ENCODE peak calls at places on chromosomes 6 and 20, in seven cellular contexts. V, R, Y, O, G, N and T are unnamed samples.

GRCh38 chr20:12112089-12112474 is 194.4 kb downstream of the BTBD3 start:
- DNase-seq in G (no peak), O (no peak), R (no peak), Y (no peak), V (no peak), N (no peak), T (no peak)

GRCh38 chr20:20744170-20744725 is 31.8 kb upstream of the RALGAPA2 start:
- DNase-seq in N (no peak), G (peak), O (no peak), Y (no peak), V (no peak), R (no peak), T (no peak)

GRCh38 chr20:62143118-62143975 is at the start of the genes PSMA7 and SS18L1:
- DNase-seq in Y (peak), R (peak), V (peak), G (peak), O (peak), N (peak), T (peak)

GRCh38 chr20:44203161-44203560 is 7.4 kb downstream of the OSER1 start:
- DNase-seq in G (no peak), N (no peak), Y (peak), V (peak), R (no peak), O (no peak), T (peak)

GRCh38 chr6:122712864-122713612 is 66.5 kb upstream of the FABP7 start:
- DNase-seq in G (no peak), N (no peak), Y (no peak), R (peak), V (no peak), O (peak), T (no peak)

GRCh38 chr6:101912266-101912665 is 518.8 kb downstream of the GRIK2 start:
- DNase-seq in Y (no peak), G (no peak), V (no peak), R (no peak), O (peak), N (no peak), T (no peak)

GRCh38 chr6:80356000-80356399 is 249.5 kb downstream of the BCKDHB start:
- DNase-seq in R (no peak), G (no peak), O (peak), Y (no peak), V (no peak), N (no peak), T (no peak)

GRCh38 chr20:45318948-45319347 is 10.8 kb upstream of the MATN4 start:
- DNase-seq in V (no peak), O (no peak), R (no peak), G (no peak), N (no peak), Y (no peak), T (no peak)

GRCh38 chr6:35539223-35539622 is 26.5 kb upstream of the TULP1 start:
- DNase-seq in G (no peak), V (no peak), Y (no peak), N (no peak), O (no peak), R (no peak), T (no peak)

GRCh38 chr20:53755733-53756523 is 162.3 kb upstream of the ZNF217 start:
- DNase-seq in G (no peak), V (no peak), R (no peak), O (no peak), Y (no peak), N (no peak), T (no peak)

GRCh38 chr20:50215101-50215500 is 24.5 kb downstream of the CEBPB start:
- DNase-seq in N (no peak), O (no peak), Y (peak), R (peak), V (peak), G (no peak), T (peak)

GRCh38 chr6:83708546-83708969 is 343 bp downstream of the SNAP91 start:
- DNase-seq in Y (no peak), O (peak), N (no peak), G (no peak), V (peak), R (peak), T (no peak)

GRCh38 chr6:64217721-64218603 is 582.4 kb downstream of the PHF3 start:
- DNase-seq in R (peak), O (no peak), Y (no peak), V (peak), N (no peak), G (no peak), T (no peak)

GRCh38 chr20:58407201-58407873 is 18.3 kb downstream of the VAPB start:
- DNase-seq in V (peak), G (no peak), Y (no peak), N (no peak), O (no peak), R (no peak), T (no peak)

GRCh38 chr6:148146717-148147116 is 195.9 kb upstream of the SASH1 start:
- DNase-seq in N (no peak), Y (no peak), V (peak), G (no peak), O (no peak), R (peak), T (no peak)

GRCh38 chr6:26056583-26057350 is 30.5 kb upstream of the HFE start:
- DNase-seq in Y (peak), V (peak), G (peak), R (peak), O (peak), N (peak), T (no peak)

GRCh38 chr6:109179507-109179906 is 84.2 kb downstream of the CEP57L1 start:
- DNase-seq in Y (no peak), V (no peak), G (no peak), O (no peak), R (no peak), N (no peak), T (no peak)

GRCh38 chr20:40562031-40562430 is 127.0 kb downstream of the MAFB start:
- DNase-seq in V (peak), G (no peak), R (peak), Y (peak), O (no peak), N (no peak), T (no peak)

GRCh38 chr6:159312204-159312603 is 143.0 kb downstream of the FNDC1 start:
- DNase-seq in N (no peak), R (no peak), V (peak), O (no peak), G (no peak), Y (peak), T (no peak)

GRCh38 chr20:36591854-36592641 is 13.5 kb upstream of the RAB5IF start:
- DNase-seq in N (no peak), Y (peak), R (peak), V (no peak), O (peak), G (no peak), T (peak)

GRCh38 chr6:11589261-11589660 is 51.7 kb downstream of the TMEM170B start:
- DNase-seq in G (no peak), N (no peak), R (no peak), V (no peak), O (no peak), Y (no peak), T (no peak)

GRCh38 chr20:53844259-53844658 is 226.1 kb downstream of the BCAS1 start:
- DNase-seq in G (no peak), N (no peak), R (no peak), O (no peak), Y (no peak), V (no peak), T (no peak)

GRCh38 chr6:40520108-40520507 is 67.1 kb downstream of the LRFN2 start:
- DNase-seq in O (no peak), G (no peak), N (no peak), R (no peak), Y (no peak), V (no peak), T (no peak)

DNA sequence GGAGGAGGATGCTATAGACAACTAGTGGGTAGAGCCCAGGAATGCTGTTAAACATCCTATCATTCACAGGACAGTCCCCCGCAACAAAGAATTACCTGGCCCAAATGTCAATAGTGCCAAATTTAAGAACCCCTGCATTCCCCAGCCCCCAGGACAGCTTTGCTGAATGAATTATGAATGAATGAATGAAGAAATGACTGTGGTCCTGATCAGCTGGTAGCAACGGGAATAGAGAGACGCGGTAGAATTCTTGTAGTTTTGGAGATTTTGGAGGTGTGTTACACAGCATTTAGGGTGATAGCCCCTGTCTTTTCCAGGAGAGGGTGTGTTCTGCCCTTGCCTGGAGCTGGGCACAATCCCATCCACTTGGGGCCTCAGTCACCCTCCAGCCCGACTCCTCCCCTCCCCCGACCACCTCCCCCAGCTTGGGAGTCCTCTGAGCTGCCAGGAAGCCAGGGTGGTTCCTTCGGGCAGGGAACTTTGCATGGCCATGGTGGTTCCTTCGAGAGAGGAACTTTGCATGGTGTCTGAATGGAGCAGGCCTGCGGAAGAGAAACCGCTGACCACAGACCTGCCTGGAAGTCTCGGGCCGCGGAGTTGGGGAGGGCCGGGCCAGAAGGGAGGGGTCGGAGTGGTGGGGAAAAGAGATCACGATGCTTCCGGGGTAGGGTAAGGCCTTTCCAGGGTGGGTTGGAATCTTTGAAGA is 1.0 kb upstream of the HCK start:
- DNase-seq in N (no peak), Y (no peak), R (no peak), G (no peak), O (peak), V (no peak), T (no peak)
- TF ChIP-seq CTCF in N (no peak), Y (no peak), R (no peak), G (no peak), O (no peak), V (no peak), T (no peak)

GRCh38 chr6:47665112-47665511 is 33.3 kb upstream of the ADGRF4 start:
- DNase-seq in V (no peak), R (no peak), O (no peak), N (no peak), G (peak), Y (no peak), T (no peak)
- TF ChIP-seq CTCF in V (no peak), R (no peak), O (no peak), N (no peak), G (no peak), Y (no peak), T (no peak)

GRCh38 chr6:52691718-52692117 is 20.8 kb downstream of the TMEM14A start:
- DNase-seq in G (no peak), V (peak), Y (peak), R (no peak), O (no peak), N (no peak), T (peak)
- TF ChIP-seq CTCF in G (no peak), V (no peak), Y (peak), R (no peak), O (no peak), N (no peak), T (peak)

DNA sequence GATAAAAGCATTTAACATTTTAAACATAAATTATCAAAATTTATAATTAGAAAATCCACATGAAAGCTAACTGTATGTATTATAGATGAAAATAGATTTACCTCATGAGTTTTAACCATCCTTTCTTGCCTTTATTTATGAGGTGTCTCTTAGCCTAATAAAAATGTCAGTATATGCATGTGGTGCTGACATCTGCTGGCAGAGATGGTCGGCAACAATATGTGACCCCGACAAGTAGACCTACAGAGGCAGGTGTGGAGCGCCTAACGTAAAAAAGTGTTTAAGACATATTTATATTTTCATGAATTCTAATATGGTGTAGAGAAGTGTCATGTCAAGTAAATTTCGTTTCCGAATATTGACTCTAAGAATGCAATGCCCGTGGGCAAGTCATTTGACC is 149.0 kb upstream of the FUT9 start:
- DNase-seq in N (peak), Y (no peak), G (no peak), O (peak), V (no peak), R (no peak), T (no peak)
- TF ChIP-seq CTCF in N (peak), Y (no peak), G (no peak), O (peak), V (no peak), R (peak), T (no peak)

GRCh38 chr6:74284266-74284665 is 588.3 kb downstream of the CD109 start:
- DNase-seq in N (no peak), V (no peak), Y (peak), O (no peak), R (no peak), G (no peak), T (no peak)

GRCh38 chr6:74277749-74278148 is 581.7 kb downstream of the CD109 start:
- DNase-seq in O (no peak), Y (peak), G (no peak), N (no peak), V (peak), R (peak), T (no peak)

GRCh38 chr6:74282143-74282689 is 586.2 kb downstream of the CD109 start:
- DNase-seq in Y (no peak), N (no peak), R (no peak), O (no peak), V (no peak), G (no peak), T (no peak)

DNA sequence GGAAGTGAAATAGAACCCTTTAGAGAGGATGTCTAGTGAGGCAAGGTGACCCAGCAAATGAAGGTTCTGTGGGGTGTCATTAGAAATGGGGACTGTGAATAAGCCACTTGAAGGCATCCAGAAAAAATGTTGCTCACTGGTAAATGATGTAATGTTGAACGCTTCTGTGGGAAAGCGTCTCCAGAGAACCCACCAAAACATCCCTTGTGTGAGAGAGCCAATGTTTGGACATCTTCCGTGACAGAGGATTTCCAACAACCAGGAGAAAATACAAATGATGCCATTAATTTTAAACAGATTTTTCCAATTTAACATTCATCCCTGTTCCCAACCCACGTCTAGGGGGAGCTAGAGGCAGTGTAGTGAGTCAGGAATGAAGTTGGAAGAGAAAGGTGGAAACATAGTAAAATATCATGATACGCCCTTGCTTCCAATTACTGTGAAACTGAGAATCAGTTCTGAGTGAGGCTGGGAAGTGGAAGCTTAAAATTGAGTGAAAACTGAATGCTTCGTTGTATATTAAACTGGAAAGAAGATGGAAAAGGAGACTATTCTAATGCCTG is 584.2 kb downstream of the CD109 start:
- DNase-seq in Y (peak), R (no peak), O (no peak), N (no peak), V (no peak), G (no peak), T (no peak)
- TF ChIP-seq CTCF in Y (peak), R (peak), O (peak), N (no peak), V (no peak), G (no peak), T (peak)

GRCh38 chr6:142752348-142752747 is 192.6 kb downstream of the HIVEP2 start:
- DNase-seq in V (no peak), N (no peak), O (no peak), Y (no peak), G (no peak), R (no peak), T (no peak)

GRCh38 chr6:142744836-142745235 is 200.1 kb downstream of the HIVEP2 start:
- DNase-seq in O (no peak), R (no peak), N (no peak), G (no peak), V (peak), Y (peak), T (peak)

GRCh38 chr6:142749556-142749955 is 195.4 kb downstream of the HIVEP2 start:
- DNase-seq in N (no peak), G (no peak), V (no peak), R (no peak), O (no peak), Y (no peak), T (no peak)

GRCh38 chr6:142751452-142751851 is 193.5 kb downstream of the HIVEP2 start:
- DNase-seq in Y (no peak), O (no peak), N (no peak), G (no peak), R (no peak), V (no peak), T (no peak)

DNA sequence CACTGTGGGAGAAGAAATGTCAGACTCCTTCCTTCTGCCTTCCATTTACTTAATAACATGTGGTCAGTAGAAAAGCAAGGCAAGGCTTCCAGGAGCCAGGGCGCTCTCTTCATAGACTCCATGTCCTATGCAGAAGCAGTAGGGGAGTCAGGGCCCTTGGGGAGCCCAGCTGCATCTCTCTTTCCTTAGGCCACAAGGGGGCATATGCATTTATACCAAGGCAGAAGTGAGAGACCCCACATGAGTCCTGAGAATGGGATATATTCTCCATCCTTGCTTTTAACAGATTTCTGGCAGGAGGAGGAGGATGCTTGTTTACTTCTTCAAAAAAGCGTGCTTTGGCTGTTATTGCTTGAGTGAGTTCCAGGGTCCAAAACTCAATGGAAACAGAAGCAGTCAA is 198.5 kb downstream of the HIVEP2 start:
- DNase-seq in G (no peak), V (no peak), R (peak), Y (no peak), O (peak), N (no peak), T (no peak)
- TF ChIP-seq CTCF in G (peak), V (peak), R (peak), Y (no peak), O (peak), N (peak), T (peak)

DNA sequence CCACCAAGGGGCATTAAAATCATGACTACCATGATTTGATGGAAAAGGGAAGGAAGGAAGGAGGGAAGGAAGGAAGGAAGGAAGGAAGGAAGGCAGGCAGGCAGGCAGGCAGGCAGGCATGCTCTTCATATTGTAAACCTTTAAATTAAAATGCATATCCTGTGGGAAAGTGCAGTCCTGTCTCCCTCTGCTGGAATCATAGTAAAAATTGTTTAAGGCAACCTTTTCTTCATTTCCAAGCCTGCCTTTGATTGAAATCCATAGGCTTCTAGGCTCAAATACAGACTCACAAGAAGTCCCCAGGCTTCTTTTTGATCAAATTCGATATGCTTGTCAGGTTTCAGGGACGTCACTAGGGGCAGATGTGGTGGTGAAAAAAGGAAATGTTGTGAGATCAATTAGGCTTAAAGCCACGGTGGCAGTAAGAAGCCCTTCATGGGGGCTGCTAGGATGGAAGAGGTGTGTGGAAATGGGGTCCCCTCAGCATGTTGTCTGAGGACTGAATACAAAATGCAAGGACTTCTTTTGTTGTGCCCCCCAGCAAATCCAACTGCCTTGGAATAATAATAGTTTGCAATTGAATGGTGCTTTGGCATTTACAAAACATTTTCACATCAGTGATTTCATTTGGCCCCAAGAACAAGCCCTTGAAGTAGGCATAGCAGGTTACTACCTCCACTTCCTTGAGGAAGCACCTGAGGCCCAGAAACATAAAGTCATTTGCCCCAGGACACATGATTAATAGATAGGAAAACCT is 25.6 kb upstream of the GABRR1 start:
- DNase-seq in N (peak), V (peak), G (peak), R (peak), Y (peak), O (peak), T (peak)
- TF ChIP-seq CTCF in N (peak), V (peak), G (peak), R (peak), Y (peak), O (peak), T (peak)

GRCh38 chr6:30752164-30752927 is 8.0 kb upstream of the IER3 start:
- DNase-seq in G (peak), V (peak), N (no peak), R (peak), O (no peak), Y (peak), T (peak)
- TF ChIP-seq CTCF in G (no peak), V (peak), N (no peak), R (peak), O (no peak), Y (peak), T (peak)

GRCh38 chr6:137156650-137157049 is 16.8 kb downstream of the IL22RA2 start:
- DNase-seq in V (no peak), N (no peak), O (no peak), R (no peak), Y (no peak), G (no peak), T (no peak)

GRCh38 chr6:137157601-137158000 is 15.8 kb downstream of the IL22RA2 start:
- DNase-seq in Y (no peak), R (no peak), G (no peak), O (no peak), V (no peak), N (no peak), T (no peak)

GRCh38 chr6:137159912-137160311 is 13.5 kb downstream of the IL22RA2 start:
- DNase-seq in O (no peak), G (no peak), Y (no peak), V (no peak), N (no peak), R (no peak), T (no peak)

GRCh38 chr6:137160763-137161162 is 12.7 kb downstream of the IL22RA2 start:
- DNase-seq in Y (no peak), G (no peak), O (no peak), R (peak), V (peak), N (no peak), T (no peak)

DNA sequence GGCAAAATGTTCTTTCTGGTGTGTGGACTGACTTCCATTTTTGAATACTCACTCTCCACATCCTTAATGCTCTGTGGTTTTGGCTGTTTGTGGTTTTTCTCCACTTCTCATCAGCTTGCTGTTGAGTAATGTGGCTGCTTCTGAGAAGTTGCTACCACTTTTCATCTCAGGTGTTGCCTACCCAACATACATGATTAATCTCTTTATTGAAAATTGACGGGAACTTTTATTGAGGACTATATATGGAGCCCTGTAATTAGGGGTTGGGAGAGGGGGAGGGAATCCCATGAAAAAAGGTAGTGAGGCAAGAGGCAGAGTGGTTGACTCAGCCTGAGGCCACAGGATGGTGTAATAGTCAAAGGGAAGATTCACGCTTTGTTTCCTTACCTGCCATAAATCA is 17.6 kb downstream of the IL22RA2 start:
- DNase-seq in V (peak), R (peak), O (no peak), G (no peak), Y (peak), N (peak), T (no peak)
- TF ChIP-seq CTCF in V (no peak), R (no peak), O (no peak), G (no peak), Y (no peak), N (no peak), T (no peak)